ENCODE peak calls at places on chromosomes 1 and 21, in ten cellular contexts. C, S, Y, U, G, L, F, I, J and P are unnamed samples.

GRCh38 chr1:168892945-168893344 is 163.9 kb upstream of the DPT start:
- DNase-seq in Y (no peak), U (no peak), L (no peak), G (no peak), J (no peak), C (no peak), I (no peak), S (no peak), F (no peak), P (no peak)

GRCh38 chr1:180386740-180387367 is 115.5 kb downstream of the ACBD6 start:
- DNase-seq in S (peak), L (peak), U (no peak), I (no peak), G (no peak), Y (no peak), C (no peak), F (no peak), J (no peak), P (no peak)

GRCh38 chr1:228944991-228945390 is 209.7 kb downstream of the RHOU start:
- DNase-seq in U (no peak), G (no peak), S (no peak), Y (no peak), C (peak), J (no peak), L (peak), I (no peak), F (no peak), P (no peak)

GRCh38 chr1:75643460-75643859 is 32.5 kb upstream of the SLC44A5 start:
- DNase-seq in S (no peak), G (no peak), L (no peak), C (peak), J (no peak), I (no peak), U (no peak), Y (no peak), F (no peak), P (no peak)

GRCh38 chr1:61056674-61057439 is 25.5 kb upstream of the NFIA start:
- DNase-seq in F (peak), J (no peak), Y (no peak), S (no peak), L (peak), U (no peak), I (peak), C (peak), G (peak), P (no peak)

GRCh38 chr1:5099018-5099417 is 444.6 kb downstream of the AJAP1 start:
- DNase-seq in F (no peak), L (no peak), G (no peak), S (no peak), J (no peak), U (no peak), I (no peak), C (no peak), Y (no peak), P (no peak)

GRCh38 chr1:12456979-12457378 is 161.0 kb downstream of the DHRS3 start:
- DNase-seq in S (no peak), J (no peak), Y (no peak), L (peak), C (peak), I (no peak), U (no peak), F (no peak), G (no peak), P (no peak)

GRCh38 chr1:72286401-72286800 is 4.1 kb upstream of the NEGR1 start:
- DNase-seq in L (no peak), Y (no peak), C (peak), S (no peak), F (no peak), U (no peak), J (no peak), G (no peak), I (no peak), P (no peak)

GRCh38 chr1:95742591-95743089 is 508.6 kb downstream of the RWDD3 start:
- DNase-seq in Y (no peak), S (peak), U (no peak), I (no peak), J (no peak), G (no peak), C (no peak), L (peak), F (no peak), P (no peak)

GRCh38 chr1:48469616-48470500 is 2.1 kb downstream of the SPATA6 start:
- DNase-seq in L (peak), F (no peak), I (peak), G (peak), S (no peak), C (peak), Y (no peak), U (peak), J (no peak), P (no peak)

GRCh38 chr1:48470506-48470905 is 1.5 kb downstream of the SPATA6 start:
- DNase-seq in L (no peak), C (peak), U (no peak), G (peak), F (no peak), S (no peak), Y (no peak), I (peak), J (no peak), P (no peak)

GRCh38 chr1:48471603-48472576 is at the start of gene SPATA6:
- DNase-seq in G (peak), I (peak), U (peak), S (peak), J (peak), Y (peak), F (peak), C (peak), L (peak), P (peak)

GRCh38 chr1:48472747-48473146 is 743 bp upstream of the SPATA6 start:
- DNase-seq in I (no peak), Y (no peak), C (no peak), S (no peak), G (no peak), U (no peak), L (no peak), F (no peak), J (no peak), P (no peak)

GRCh38 chr1:48471103-48471502 is 901 bp downstream of the SPATA6 start:
- DNase-seq in Y (no peak), C (peak), U (no peak), G (peak), J (no peak), L (no peak), F (no peak), I (peak), S (no peak), P (no peak)
- H3K4me3 ChIP-seq in Y (no peak), C (no peak), U (peak), G (peak), J (peak), L (peak), F (peak), I (peak), S (no peak), P (peak)

DNA sequence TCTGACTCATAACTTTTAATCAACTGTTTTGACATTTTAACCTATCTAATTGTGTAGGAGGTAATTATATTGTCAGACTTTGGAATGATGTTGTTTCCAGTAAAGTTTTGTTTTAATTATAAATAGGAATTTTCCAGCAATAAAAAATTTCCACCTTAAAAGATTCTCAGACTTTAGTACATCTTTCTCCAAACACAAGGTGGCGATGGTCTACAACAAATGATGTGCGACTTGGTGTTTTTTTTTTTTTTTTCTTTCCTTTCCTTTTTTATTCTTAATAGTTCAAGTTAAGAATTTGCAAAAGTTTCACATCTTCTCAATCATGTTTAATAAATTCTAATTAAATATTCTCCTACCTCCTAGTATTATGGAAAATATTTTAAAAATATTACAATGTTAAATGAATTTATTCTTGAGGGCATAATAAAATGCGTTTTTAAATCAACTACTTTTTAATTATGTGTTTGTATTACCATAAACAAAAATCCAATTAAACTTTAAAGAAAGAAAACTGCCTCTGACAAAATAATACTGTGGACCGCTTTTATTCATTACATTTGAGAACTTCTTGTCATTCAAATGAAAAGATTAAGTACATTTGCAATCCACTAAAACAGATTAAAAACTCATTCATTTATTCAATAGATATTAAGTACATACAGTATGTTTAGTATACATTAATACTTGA is 4.4 kb upstream of the ADAMTS1 start:
- DNase-seq in J (no peak), C (peak), G (no peak), U (no peak), Y (no peak), L (peak), S (peak), F (no peak), I (no peak), P (no peak)
- TF ChIP-seq CTCF in J (peak), C (peak), G (peak), U (no peak), Y (peak), L (peak), S (peak), F (peak), I (peak), P (peak)

DNA sequence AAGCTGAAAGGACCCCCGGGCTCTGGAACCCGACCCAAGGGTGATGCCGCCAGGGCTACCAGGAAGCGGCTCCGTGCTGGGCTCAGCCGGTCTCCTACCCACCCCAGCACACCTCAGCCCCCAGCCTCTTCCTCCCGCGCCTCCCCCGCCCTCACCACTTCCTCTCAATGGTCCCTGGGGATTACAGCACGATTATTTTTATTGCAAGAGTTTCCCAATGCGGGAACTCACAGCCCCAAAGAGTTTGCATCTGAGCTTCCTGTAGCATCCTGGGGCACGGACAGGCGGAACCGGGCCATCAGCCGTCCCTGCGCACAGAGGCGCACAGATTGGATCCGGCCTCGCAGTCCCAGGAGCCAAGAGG is 8.7 kb upstream of the SLX9 start:
- DNase-seq in C (no peak), J (no peak), F (peak), I (no peak), L (no peak), S (peak), G (peak), U (peak), Y (no peak), P (no peak)
- H3K4me3 ChIP-seq in C (no peak), J (no peak), F (peak), I (no peak), L (no peak), S (peak), G (peak), U (peak), Y (peak), P (no peak)

GRCh38 chr1:183925947-183926346 is 111.6 kb downstream of the COLGALT2 start:
- DNase-seq in J (no peak), G (no peak), I (no peak), C (no peak), F (no peak), U (no peak), Y (no peak), S (no peak), L (no peak), P (no peak)

GRCh38 chr1:183920651-183921050 is 115.7 kb downstream of the RGL1 start:
- DNase-seq in G (no peak), S (no peak), F (no peak), Y (no peak), J (no peak), L (no peak), C (peak), I (no peak), U (no peak), P (no peak)

GRCh38 chr1:183926978-183927377 is 110.5 kb downstream of the COLGALT2 start:
- DNase-seq in C (no peak), G (no peak), Y (no peak), J (no peak), F (no peak), I (no peak), L (peak), U (no peak), S (no peak), P (no peak)

GRCh38 chr1:183918589-183918988 is 113.7 kb downstream of the RGL1 start:
- DNase-seq in I (no peak), G (no peak), J (no peak), S (no peak), U (no peak), F (no peak), C (no peak), Y (no peak), L (no peak), P (no peak)

GRCh38 chr1:183922197-183922596 is 115.3 kb downstream of the COLGALT2 start:
- DNase-seq in I (no peak), F (no peak), G (no peak), C (no peak), Y (no peak), L (no peak), U (no peak), S (no peak), J (no peak), P (no peak)
- TF ChIP-seq CTCF in I (no peak), F (no peak), G (no peak), C (no peak), Y (no peak), L (no peak), U (peak), S (peak), J (peak), P (no peak)

DNA sequence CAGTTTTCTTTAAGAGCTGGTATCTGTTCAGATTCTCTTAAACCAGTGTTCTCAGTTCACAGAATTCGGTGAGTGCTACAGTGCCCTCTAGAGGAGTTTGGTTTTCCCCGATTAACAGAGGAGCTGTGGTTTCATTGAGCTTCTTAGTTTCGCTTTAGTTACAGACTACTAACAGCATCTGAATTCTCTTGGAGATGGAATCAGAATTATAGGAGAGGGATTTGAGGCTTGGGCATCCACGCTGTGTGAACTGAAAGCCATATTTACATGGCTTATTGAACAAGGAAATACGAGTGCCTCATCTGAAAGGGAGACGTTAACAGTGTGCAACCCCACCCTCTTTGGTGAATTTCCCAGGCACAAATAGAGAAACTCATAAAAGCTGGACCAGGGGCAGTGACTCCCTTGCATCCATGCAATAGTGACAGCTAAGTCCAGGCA is 202.0 kb downstream of the USH2A start:
- DNase-seq in Y (peak), G (no peak), J (peak), F (no peak), L (peak), C (peak), I (no peak), U (no peak), S (peak), P (peak)
- H3K4me3 ChIP-seq in Y (peak), G (peak), J (peak), F (peak), L (peak), C (peak), I (peak), U (no peak), S (peak), P (peak)

GRCh38 chr1:162214202-162214601 is 144.7 kb downstream of the NOS1AP start:
- DNase-seq in F (no peak), Y (no peak), L (no peak), J (no peak), I (no peak), C (no peak), S (no peak), U (no peak), G (no peak), P (no peak)
- TF ChIP-seq CTCF in F (no peak), Y (no peak), L (no peak), J (no peak), I (no peak), C (no peak), S (no peak), U (no peak), G (no peak), P (no peak)

GRCh38 chr1:224739303-224739996 is 123.3 kb downstream of the CNIH3 start:
- DNase-seq in U (no peak), S (no peak), L (no peak), C (no peak), F (no peak), Y (no peak), I (no peak), J (no peak), G (no peak), P (no peak)

GRCh38 chr1:224737353-224737727 is 121.2 kb downstream of the CNIH3 start:
- DNase-seq in I (no peak), C (no peak), G (no peak), U (no peak), Y (no peak), L (no peak), J (no peak), F (no peak), S (no peak), P (no peak)

GRCh38 chr1:224734261-224734935 is 118.3 kb downstream of the CNIH3 start:
- DNase-seq in L (no peak), J (no peak), G (no peak), Y (no peak), I (no peak), F (no peak), S (no peak), U (no peak), C (no peak), P (no peak)

GRCh38 chr1:224735159-224735558 is 119.0 kb downstream of the CNIH3 start:
- DNase-seq in S (peak), I (no peak), F (no peak), U (no peak), L (no peak), J (no peak), G (no peak), C (no peak), Y (peak), P (no peak)

DNA sequence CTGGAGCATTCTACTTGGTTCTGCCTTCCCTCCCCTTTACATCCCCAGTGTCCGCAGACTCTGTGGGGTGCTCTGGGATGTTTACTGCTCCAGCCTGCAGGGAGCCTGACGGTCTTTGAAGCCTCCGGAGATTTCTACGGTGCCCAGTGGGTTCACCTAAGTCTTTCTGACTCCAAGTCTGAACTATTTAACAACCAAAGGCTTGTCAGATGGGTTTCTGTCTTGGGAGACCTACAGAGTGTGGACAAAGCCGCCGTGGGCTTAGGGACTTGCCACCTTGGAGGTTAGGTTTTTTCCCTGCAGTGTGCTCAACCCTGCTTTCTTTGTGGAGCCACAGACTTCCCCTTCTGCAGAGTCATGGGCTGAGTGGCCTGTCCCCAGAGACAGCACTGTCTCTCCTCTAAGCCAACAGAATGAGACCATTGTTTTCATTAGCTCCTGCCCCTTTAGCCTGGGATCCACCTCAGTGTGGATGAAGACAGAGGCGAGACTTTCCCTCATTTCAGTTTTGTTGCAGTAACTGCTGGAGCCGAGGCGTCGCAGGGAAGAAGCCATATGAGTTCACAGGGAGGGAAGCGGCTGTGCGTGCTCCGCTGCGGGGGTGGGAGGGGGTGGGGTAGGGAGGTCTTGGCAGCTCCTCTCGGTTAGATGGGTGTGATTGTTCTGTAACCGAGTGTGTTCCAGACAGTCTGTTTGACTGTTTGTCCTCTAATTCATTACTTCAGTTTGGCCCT is 120.7 kb downstream of the CNIH3 start:
- DNase-seq in F (no peak), S (peak), L (peak), G (peak), I (no peak), U (no peak), C (no peak), Y (peak), J (no peak), P (no peak)
- H3K4me3 ChIP-seq in F (no peak), S (peak), L (no peak), G (no peak), I (no peak), U (no peak), C (no peak), Y (no peak), J (no peak), P (no peak)

GRCh38 chr1:56409112-56409691 is 170.2 kb downstream of the PLPP3 start:
- DNase-seq in U (peak), S (peak), G (peak), F (no peak), J (no peak), I (no peak), L (no peak), C (no peak), Y (no peak), P (no peak)
- TF ChIP-seq CTCF in U (peak), S (peak), G (peak), F (no peak), J (no peak), I (no peak), L (no peak), C (peak), Y (peak), P (peak)

DNA sequence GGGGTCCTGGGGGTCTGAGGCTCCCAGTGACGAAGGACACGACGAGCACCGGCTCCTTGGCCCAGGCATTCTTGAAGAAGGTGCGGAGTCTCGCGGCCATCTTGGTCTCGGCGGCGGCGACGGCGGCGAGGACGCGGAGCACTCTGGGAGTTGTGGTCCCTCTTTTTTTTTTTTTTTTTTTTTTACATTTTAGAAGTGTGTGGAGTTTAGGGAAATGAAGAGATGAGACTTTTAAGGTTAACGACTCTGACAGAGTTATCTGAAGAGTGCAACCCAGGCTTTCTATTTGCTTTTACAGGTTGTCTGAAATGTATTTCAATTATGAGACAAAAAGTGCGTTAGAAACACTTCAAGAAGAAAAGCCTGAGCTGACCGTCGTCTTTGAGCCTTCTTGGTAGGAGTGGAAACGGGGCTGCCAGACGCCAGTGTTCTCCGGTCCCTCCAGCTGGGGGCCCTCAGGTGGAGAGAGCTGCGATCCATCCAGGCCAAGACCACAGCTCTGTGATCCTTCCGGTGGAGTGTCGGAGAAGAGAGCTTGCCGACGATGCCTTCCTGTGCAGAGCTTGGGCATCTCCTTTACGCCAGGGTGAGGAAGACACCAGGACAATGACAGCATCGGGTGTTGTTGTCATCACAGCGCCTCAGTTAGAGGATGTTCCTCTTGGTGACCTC is 9.7 kb downstream of the OR2B11 start:
- DNase-seq in U (no peak), Y (no peak), S (peak), J (no peak), L (peak), F (no peak), G (peak), C (peak), I (peak), P (peak)
- H3K4me3 ChIP-seq in U (no peak), Y (no peak), S (no peak), J (peak), L (peak), F (no peak), G (peak), C (peak), I (peak), P (peak)